ENCODE peak calls at places on chromosomes 11 and 22, in four cellular contexts. V is tibial artery; A is dorsolateral prefrontal cortex; D is activated naive CD8-positive, alpha-beta T cell treated with anti-CD3 and anti-CD28 coated beads, Interleukin-2, amount 50 U/mL, for 24 hours. O is an unnamed sample.

GRCh38 chr11:1049911-1050580 is 13.5 kb upstream of the MUC6 start:
- DNase-seq in V (no peak), A (no peak), D (no peak), O (no peak)

GRCh38 chr11:117851852-117852251 is 24.6 kb downstream of the FXYD6 start:
- DNase-seq in V (peak; percentile 42), A (no peak), D (no peak), O (no peak)

GRCh38 chr22:37806409-37807338 is 1.1 kb upstream of the GCAT start:
- DNase-seq in V (no peak), A (no peak), D (no peak), O (no peak)

GRCh38 chr11:14015711-14016110 is 53.2 kb downstream of the SPON1 start:
- DNase-seq in V (no peak), A (no peak), D (no peak), O (no peak)

GRCh38 chr11:106086850-106087249 is 9.4 kb downstream of the AASDHPPT start:
- DNase-seq in V (no peak), A (no peak), D (no peak), O (no peak)

GRCh38 chr11:35786918-35787557 is 124.5 kb downstream of the TRIM44 start:
- DNase-seq in V (no peak), A (no peak), D (no peak), O (no peak)

GRCh38 chr11:30016588-30017363 is at the start of gene KCNA4:
- DNase-seq in V (no peak), A (no peak), D (peak; percentile 2), O (no peak)

GRCh38 chr11:120547301-120547700 is 35.8 kb downstream of the GRIK4 start:
- DNase-seq in V (no peak), A (no peak), D (no peak), O (no peak)

GRCh38 chr11:69348414-69349235 is 54.7 kb downstream of the MYEOV start:
- DNase-seq in V (no peak), A (no peak), D (peak; percentile 0), O (no peak)

GRCh38 chr11:129709801-129710398 is 105.7 kb upstream of the TMEM45B start:
- DNase-seq in V (peak; percentile 12), A (no peak), D (no peak), O (no peak)

GRCh38 chr22:36613958-36614357 is 85.0 kb upstream of the EIF3D start:
- DNase-seq in V (no peak), A (no peak), D (no peak), O (no peak)

GRCh38 chr11:9738126-9738525 is 74.2 kb downstream of the SWAP70 start:
- DNase-seq in V (peak; percentile 48), A (no peak), D (no peak), O (no peak)

GRCh38 chr11:62001450-62002178 is 34.2 kb upstream of the FTH1 start:
- DNase-seq in V (no peak), A (no peak), D (no peak), O (no peak)

GRCh38 chr22:25453557-25453956 is 110.9 kb upstream of the GRK3 start:
- DNase-seq in V (no peak), A (no peak), D (peak; percentile 49), O (no peak)

GRCh38 chr11:64915366-64915887 is 1.6 kb downstream of the ATG2A start:
- DNase-seq in V (no peak), A (no peak), D (no peak), O (no peak)

GRCh38 chr22:27475548-27475897 is 326.0 kb downstream of the MN1 start:
- DNase-seq in V (no peak), A (no peak), D (no peak), O (no peak)

GRCh38 chr11:9002920-9003572 is 755 bp downstream of the NRIP3 start:
- DNase-seq in V (no peak), A (no peak), D (peak; percentile 38), O (peak; percentile 28)

GRCh38 chr22:47328550-47329243 is 566.2 kb downstream of the TBC1D22A start:
- DNase-seq in V (peak; percentile 33), A (no peak), D (no peak), O (no peak)

GRCh38 chr11:94046796-94047195 is 25.6 kb downstream of the HEPHL1 start:
- DNase-seq in V (no peak), A (no peak), D (no peak), O (no peak)

GRCh38 chr11:35658028-35658948 is 4.3 kb upstream of the TRIM44 start:
- DNase-seq in V (no peak), A (no peak), D (no peak), O (no peak)

GRCh38 chr11:8205566-8205965 is 36.7 kb upstream of the RIC3 start:
- DNase-seq in V (no peak), A (no peak), D (no peak), O (no peak)

GRCh38 chr11:41795004-41795403 is 335.6 kb upstream of the LRRC4C start:
- DNase-seq in V (no peak), A (no peak), D (no peak), O (no peak)

GRCh38 chr11:32131321-32131720 is 40.4 kb downstream of the RCN1 start:
- DNase-seq in V (no peak), A (no peak), D (no peak), O (no peak)